ENCODE peak calls at places on chromosomes 13 and 19, in four cellular contexts. One of them, this sample, is unnamed.

GRCh38 chr13:99722931-99723330 is 221.7 kb downstream of the TM9SF2 start:
- DNase-seq in cardiac fibroblast: no peak
- DNase-seq in fibroblast of lung: no peak
- DNase-seq in AG09319: no peak
- DNase-seq in this sample: peak; percentile 23

GRCh38 chr13:63838366-63839110 is 2422.9 kb upstream of the PCDH20 start:
- DNase-seq in cardiac fibroblast: no peak
- DNase-seq in fibroblast of lung: no peak
- DNase-seq in AG09319: no peak
- DNase-seq in this sample: no peak

GRCh38 chr19:38733493-38734175 is 10.6 kb downstream of the CAPN12 start:
- DNase-seq in cardiac fibroblast: peak; percentile 18
- DNase-seq in fibroblast of lung: no peak
- DNase-seq in AG09319: no peak
- DNase-seq in this sample: peak; percentile 48

GRCh38 chr19:4115050-4115817 is 8.7 kb downstream of the MAP2K2 start:
- DNase-seq in cardiac fibroblast: no peak
- DNase-seq in fibroblast of lung: no peak
- DNase-seq in AG09319: no peak
- DNase-seq in this sample: no peak

GRCh38 chr19:48396010-48396870 is 2.8 kb downstream of the GRIN2D start:
- DNase-seq in cardiac fibroblast: no peak
- DNase-seq in fibroblast of lung: no peak
- DNase-seq in AG09319: no peak
- DNase-seq in this sample: no peak

GRCh38 chr13:29369060-29369743 is 226.3 kb downstream of the SLC7A1 start:
- DNase-seq in cardiac fibroblast: peak; percentile 50
- DNase-seq in fibroblast of lung: peak; percentile 23
- DNase-seq in AG09319: no peak
- DNase-seq in this sample: no peak

GRCh38 chr13:112333756-112334543 is 42.2 kb upstream of the SPACA7 start:
- DNase-seq in cardiac fibroblast: no peak
- DNase-seq in fibroblast of lung: peak; percentile 5
- DNase-seq in AG09319: no peak
- DNase-seq in this sample: no peak

GRCh38 chr19:2422951-2423880 is 4.2 kb downstream of the TIMM13 start:
- DNase-seq in cardiac fibroblast: no peak
- DNase-seq in fibroblast of lung: no peak
- DNase-seq in AG09319: no peak
- DNase-seq in this sample: peak; percentile 76

DNA sequence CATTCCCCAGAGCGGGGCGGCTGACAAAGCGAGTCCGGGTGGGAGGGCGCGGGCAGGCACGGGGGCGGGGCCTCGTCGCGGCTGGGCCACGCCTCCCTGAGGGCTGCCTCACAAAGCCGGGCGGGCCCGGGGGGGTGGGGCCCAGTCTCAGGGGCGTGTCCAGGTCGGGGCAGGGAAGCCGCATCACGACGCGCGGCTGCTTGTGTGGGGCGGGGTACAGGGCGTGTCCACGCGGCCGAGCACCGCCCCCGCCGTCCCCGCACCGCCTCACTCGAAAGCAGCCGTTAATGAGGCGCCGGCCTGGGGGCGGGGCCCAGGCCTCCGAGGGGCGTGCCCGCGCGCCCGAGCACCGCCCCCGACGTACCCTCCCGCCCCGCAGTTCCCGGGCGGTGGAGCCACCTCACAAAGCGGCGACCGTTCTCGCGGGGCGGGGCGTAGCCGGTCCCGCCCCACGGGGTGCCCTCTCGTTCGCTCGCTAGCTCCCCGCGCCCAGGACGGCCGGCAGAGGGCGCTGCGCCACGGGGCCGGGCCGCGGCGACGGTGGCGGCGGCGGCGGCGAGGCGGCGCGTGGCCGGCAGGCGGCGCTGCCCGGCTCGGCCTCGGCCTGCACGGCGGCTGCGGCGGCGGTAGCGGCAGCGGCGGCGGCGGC is at the start of gene CARM1:
- DNase-seq in cardiac fibroblast: peak; percentile 100
- DNase-seq in fibroblast of lung: peak; percentile 95
- DNase-seq in AG09319: peak; percentile 98
- DNase-seq in this sample: peak; percentile 99
- TF ChIP-seq CTCF in cardiac fibroblast: peak; percentile 34
- TF ChIP-seq CTCF in fibroblast of lung: peak; percentile 28
- TF ChIP-seq CTCF in AG09319: peak; percentile 43
- TF ChIP-seq CTCF in this sample: peak; percentile 46

GRCh38 chr13:102940143-102940542 is 94.3 kb downstream of the ERCC5 start:
- DNase-seq in cardiac fibroblast: no peak
- DNase-seq in fibroblast of lung: no peak
- DNase-seq in AG09319: no peak
- DNase-seq in this sample: no peak
- TF ChIP-seq CTCF in cardiac fibroblast: no peak
- TF ChIP-seq CTCF in fibroblast of lung: no peak
- TF ChIP-seq CTCF in AG09319: no peak
- TF ChIP-seq CTCF in this sample: no peak

GRCh38 chr13:33109801-33110200 is 93.6 kb downstream of the KL start:
- DNase-seq in cardiac fibroblast: no peak
- DNase-seq in fibroblast of lung: no peak
- DNase-seq in AG09319: no peak
- DNase-seq in this sample: no peak
- TF ChIP-seq CTCF in cardiac fibroblast: peak; percentile 40
- TF ChIP-seq CTCF in fibroblast of lung: peak; percentile 29
- TF ChIP-seq CTCF in AG09319: peak; percentile 29
- TF ChIP-seq CTCF in this sample: no peak

DNA sequence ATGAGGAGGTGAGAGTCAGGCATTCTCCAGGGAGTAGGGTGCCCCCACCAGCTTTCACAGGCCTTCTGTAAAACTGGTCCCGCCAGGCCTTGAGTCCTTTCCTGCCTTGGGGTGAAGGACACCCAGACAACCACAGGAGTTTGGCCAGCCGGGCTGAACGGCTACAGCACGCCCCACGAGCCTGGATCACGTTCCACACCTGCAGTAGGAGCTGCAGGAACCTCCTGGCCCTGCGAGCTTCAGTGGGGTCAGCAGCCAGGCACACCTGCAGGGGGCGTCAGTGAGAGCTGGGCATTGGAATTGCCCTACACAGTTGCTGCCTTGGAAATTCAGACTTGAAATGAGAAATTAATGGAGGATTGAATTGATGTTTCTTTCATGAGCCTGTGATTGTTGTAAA is 45.7 kb downstream of the COL4A2 start:
- DNase-seq in cardiac fibroblast: no peak
- DNase-seq in fibroblast of lung: no peak
- DNase-seq in AG09319: no peak
- DNase-seq in this sample: no peak
- TF ChIP-seq CTCF in cardiac fibroblast: no peak
- TF ChIP-seq CTCF in fibroblast of lung: peak; percentile 13
- TF ChIP-seq CTCF in AG09319: peak; percentile 5
- TF ChIP-seq CTCF in this sample: no peak

GRCh38 chr19:50838239-50838638 is 4.9 kb upstream of the KLK15 start:
- DNase-seq in cardiac fibroblast: no peak
- DNase-seq in fibroblast of lung: no peak
- DNase-seq in AG09319: no peak
- DNase-seq in this sample: no peak
- TF ChIP-seq CTCF in cardiac fibroblast: no peak
- TF ChIP-seq CTCF in fibroblast of lung: no peak
- TF ChIP-seq CTCF in AG09319: no peak
- TF ChIP-seq CTCF in this sample: no peak

GRCh38 chr13:77489566-77490337 is 45.8 kb upstream of the SCEL start:
- DNase-seq in cardiac fibroblast: no peak
- DNase-seq in fibroblast of lung: no peak
- DNase-seq in AG09319: no peak
- DNase-seq in this sample: no peak

GRCh38 chr13:77494226-77494625 is 41.3 kb upstream of the SCEL start:
- DNase-seq in cardiac fibroblast: no peak
- DNase-seq in fibroblast of lung: no peak
- DNase-seq in AG09319: no peak
- DNase-seq in this sample: no peak

GRCh38 chr13:77492982-77493381 is 42.5 kb upstream of the SCEL start:
- DNase-seq in cardiac fibroblast: peak; percentile 46
- DNase-seq in fibroblast of lung: peak; percentile 46
- DNase-seq in AG09319: no peak
- DNase-seq in this sample: no peak
- TF ChIP-seq CTCF in cardiac fibroblast: peak; percentile 64
- TF ChIP-seq CTCF in fibroblast of lung: peak; percentile 58
- TF ChIP-seq CTCF in AG09319: peak; percentile 50
- TF ChIP-seq CTCF in this sample: no peak

DNA sequence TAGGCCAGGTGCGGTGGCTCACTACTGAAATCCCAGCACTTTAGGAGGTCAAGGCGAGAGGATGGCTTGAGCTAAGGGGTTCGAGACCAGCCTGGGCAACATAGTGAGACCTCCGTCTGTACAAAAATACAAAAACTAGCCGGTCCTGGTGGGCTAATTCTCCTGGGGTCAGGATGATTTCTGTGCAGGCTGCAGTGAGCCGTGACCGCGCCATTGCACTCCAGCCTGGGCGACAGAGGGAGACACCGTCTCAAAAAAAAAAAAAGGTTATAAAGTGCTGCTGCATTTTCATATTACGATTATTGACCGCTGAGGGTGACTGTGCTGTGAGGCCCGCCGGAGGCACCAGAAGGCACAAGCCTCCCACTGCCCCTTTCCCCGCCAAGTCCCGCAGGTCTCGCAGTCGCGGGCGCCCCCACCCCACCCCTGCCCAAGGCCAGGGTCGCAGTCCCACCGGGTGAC is 477 bp upstream of the PLEKHF1 start:
- DNase-seq in cardiac fibroblast: no peak
- DNase-seq in fibroblast of lung: no peak
- DNase-seq in AG09319: no peak
- DNase-seq in this sample: no peak
- TF ChIP-seq CTCF in cardiac fibroblast: no peak
- TF ChIP-seq CTCF in fibroblast of lung: no peak
- TF ChIP-seq CTCF in AG09319: no peak
- TF ChIP-seq CTCF in this sample: no peak

DNA sequence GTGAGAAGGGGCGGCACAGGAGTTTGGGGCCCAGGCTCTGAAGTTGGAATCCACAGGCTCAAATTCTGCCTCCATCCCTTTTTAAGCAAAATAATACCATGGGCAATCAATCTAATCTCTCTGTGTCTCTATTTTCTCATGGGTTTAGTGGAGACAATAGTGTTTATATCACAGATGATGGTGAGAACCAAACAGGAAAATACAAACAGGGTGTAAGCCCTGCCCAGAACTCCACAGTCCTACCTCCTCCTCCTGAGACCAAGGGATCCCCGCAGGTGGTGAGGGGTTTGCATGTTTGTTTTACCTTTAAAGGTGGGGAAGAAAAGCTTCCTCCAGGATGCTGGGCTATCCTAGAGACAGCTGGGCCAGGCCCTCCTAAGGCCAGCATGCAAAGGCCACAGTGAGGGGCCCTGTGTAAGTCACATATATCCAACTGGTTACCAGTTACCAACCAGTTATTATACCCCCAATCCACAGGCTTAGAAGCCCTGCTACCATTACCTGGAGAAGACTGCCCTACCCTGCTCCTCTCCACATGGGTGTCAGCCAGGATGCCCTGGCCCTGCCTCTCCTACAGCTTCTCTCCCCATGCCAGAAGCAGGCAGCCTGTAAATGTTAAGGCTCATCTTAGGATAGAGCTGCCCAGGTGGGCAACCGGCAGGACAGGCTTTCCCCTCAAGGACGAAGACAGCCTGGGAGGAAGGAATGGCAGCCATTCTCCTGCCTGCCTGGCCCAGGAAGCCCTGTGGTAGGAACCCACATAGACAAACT is 658.4 kb downstream of the UQCRFS1 start:
- DNase-seq in cardiac fibroblast: no peak
- DNase-seq in fibroblast of lung: no peak
- DNase-seq in AG09319: no peak
- DNase-seq in this sample: no peak
- TF ChIP-seq CTCF in cardiac fibroblast: no peak
- TF ChIP-seq CTCF in fibroblast of lung: no peak
- TF ChIP-seq CTCF in AG09319: no peak
- TF ChIP-seq CTCF in this sample: no peak

GRCh38 chr19:54906819-54907218 is 871 bp downstream of the NCR1 start:
- DNase-seq in cardiac fibroblast: no peak
- DNase-seq in fibroblast of lung: no peak
- DNase-seq in AG09319: no peak
- DNase-seq in this sample: no peak

GRCh38 chr19:54905908-54906511 is at the start of gene NCR1:
- DNase-seq in cardiac fibroblast: no peak
- DNase-seq in fibroblast of lung: no peak
- DNase-seq in AG09319: no peak
- DNase-seq in this sample: no peak

GRCh38 chr19:54905411-54905810 is 537 bp upstream of the NCR1 start:
- DNase-seq in cardiac fibroblast: no peak
- DNase-seq in fibroblast of lung: no peak
- DNase-seq in AG09319: no peak
- DNase-seq in this sample: no peak

GRCh38 chr19:54903303-54903702 is 2.6 kb upstream of the NCR1 start:
- DNase-seq in cardiac fibroblast: no peak
- DNase-seq in fibroblast of lung: no peak
- DNase-seq in AG09319: no peak
- DNase-seq in this sample: no peak
- TF ChIP-seq CTCF in cardiac fibroblast: no peak
- TF ChIP-seq CTCF in fibroblast of lung: no peak
- TF ChIP-seq CTCF in AG09319: no peak
- TF ChIP-seq CTCF in this sample: no peak

DNA sequence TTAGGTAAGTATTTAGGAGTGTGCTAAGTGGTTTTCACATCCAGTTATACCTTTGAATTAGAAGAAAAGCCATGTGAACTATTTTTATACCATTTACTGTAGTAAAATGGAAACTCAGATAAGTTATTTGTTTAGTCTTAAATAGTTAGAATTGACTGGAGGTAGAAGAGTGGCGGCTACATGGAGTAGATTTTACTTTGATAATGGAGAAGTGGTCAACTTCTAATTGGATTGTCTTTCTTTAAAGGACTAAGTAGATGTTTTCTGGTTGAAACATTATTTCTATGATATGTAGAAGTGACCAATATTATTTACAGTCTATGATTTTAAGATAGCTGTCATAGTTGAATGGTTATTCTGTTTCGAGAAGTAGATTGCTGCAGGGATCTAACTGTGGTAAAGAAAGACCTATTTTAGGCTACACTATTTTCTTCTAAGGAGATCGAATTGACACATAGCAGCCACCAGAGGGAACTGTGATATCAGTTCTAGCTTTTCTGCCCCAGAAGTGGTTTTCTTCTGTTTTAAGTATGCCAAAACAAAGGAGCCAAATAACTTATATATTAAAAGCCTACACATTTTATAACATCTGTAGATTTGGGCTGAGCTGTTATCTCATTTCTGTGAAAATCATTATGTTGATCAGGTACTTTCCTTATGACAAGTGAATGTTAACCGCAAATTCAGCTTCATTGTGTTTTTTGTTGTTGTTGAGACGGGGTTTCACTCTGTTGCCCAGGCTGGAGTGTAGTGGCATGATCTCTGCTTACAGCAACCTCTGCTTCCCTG is 26.1 kb downstream of the ZMYM2 start:
- DNase-seq in cardiac fibroblast: peak; percentile 73
- DNase-seq in fibroblast of lung: peak; percentile 48
- DNase-seq in AG09319: peak; percentile 19
- DNase-seq in this sample: no peak
- TF ChIP-seq CTCF in cardiac fibroblast: peak; percentile 51
- TF ChIP-seq CTCF in fibroblast of lung: peak; percentile 76
- TF ChIP-seq CTCF in AG09319: peak; percentile 66
- TF ChIP-seq CTCF in this sample: peak; percentile 13

This sample was measured in pancreas.